ENCODE peak calls at places on chromosome 17, in ten cellular contexts. One of them, this sample, is unnamed. For H3K4me1 and H3K9me3, the result is how much of the 10 kb centered on the place peaks cover.

GRCh38 chr17:27956601-27957445 is 63.7 kb upstream of the LYRM9 start:
- DNase-seq in stomach: no peak
- DNase-seq in fibroblast of lung: no peak
- DNase-seq in A549: no peak
- DNase-seq in CD8-positive, alpha-beta T cell: no peak
- DNase-seq in spleen: no peak
- DNase-seq in tibial artery: no peak
- DNase-seq in adipocyte: peak
- DNase-seq in GM23248: peak
- DNase-seq in GM12878: no peak
- DNase-seq in this sample: no peak

GRCh38 chr17:50190278-50191069 is 11.0 kb downstream of the COL1A1 start:
- DNase-seq in A549: no peak
- DNase-seq in GM23248: peak
- DNase-seq in adipocyte: peak
- DNase-seq in GM12878: no peak
- DNase-seq in stomach: no peak
- DNase-seq in CD8-positive, alpha-beta T cell: no peak
- DNase-seq in tibial artery: no peak
- DNase-seq in fibroblast of lung: no peak
- DNase-seq in spleen: no peak
- DNase-seq in this sample: no peak

GRCh38 chr17:53837131-53837530 is 14.4 kb downstream of the KIF2B start:
- DNase-seq in tibial artery: no peak
- DNase-seq in spleen: no peak
- DNase-seq in stomach: no peak
- DNase-seq in GM12878: no peak
- DNase-seq in A549: no peak
- DNase-seq in fibroblast of lung: peak
- DNase-seq in GM23248: peak
- DNase-seq in adipocyte: peak
- DNase-seq in CD8-positive, alpha-beta T cell: no peak
- DNase-seq in this sample: no peak

GRCh38 chr17:31190351-31190750 is 95.6 kb downstream of the NF1 start:
- DNase-seq in GM23248: peak
- DNase-seq in stomach: no peak
- DNase-seq in CD8-positive, alpha-beta T cell: no peak
- DNase-seq in adipocyte: peak
- DNase-seq in A549: no peak
- DNase-seq in fibroblast of lung: no peak
- DNase-seq in spleen: no peak
- DNase-seq in GM12878: no peak
- DNase-seq in tibial artery: no peak
- DNase-seq in this sample: no peak

GRCh38 chr17:38507921-38508569 is 79.8 kb downstream of the ARHGAP23 start:
- DNase-seq in adipocyte: no peak
- DNase-seq in CD8-positive, alpha-beta T cell: no peak
- DNase-seq in A549: no peak
- DNase-seq in tibial artery: no peak
- DNase-seq in stomach: no peak
- DNase-seq in GM23248: no peak
- DNase-seq in spleen: no peak
- DNase-seq in fibroblast of lung: no peak
- DNase-seq in GM12878: no peak
- DNase-seq in this sample: no peak

GRCh38 chr17:40614431-40615294 is 33.0 kb downstream of the SMARCE1 start:
- DNase-seq in fibroblast of lung: no peak
- DNase-seq in adipocyte: no peak
- DNase-seq in CD8-positive, alpha-beta T cell: no peak
- DNase-seq in spleen: no peak
- DNase-seq in A549: no peak
- DNase-seq in stomach: no peak
- DNase-seq in GM12878: no peak
- DNase-seq in GM23248: no peak
- DNase-seq in tibial artery: no peak
- DNase-seq in this sample: peak

GRCh38 chr17:69818467-69818866 is 256.6 kb upstream of the KCNJ16 start:
- DNase-seq in fibroblast of lung: peak
- DNase-seq in GM23248: no peak
- DNase-seq in adipocyte: no peak
- DNase-seq in GM12878: no peak
- DNase-seq in tibial artery: no peak
- DNase-seq in CD8-positive, alpha-beta T cell: no peak
- DNase-seq in A549: no peak
- DNase-seq in spleen: no peak
- DNase-seq in stomach: no peak
- DNase-seq in this sample: no peak

GRCh38 chr17:64004903-64005733 is 7.0 kb downstream of the PRR29 start:
- DNase-seq in tibial artery: no peak
- DNase-seq in GM23248: no peak
- DNase-seq in stomach: peak
- DNase-seq in fibroblast of lung: no peak
- DNase-seq in GM12878: no peak
- DNase-seq in spleen: peak
- DNase-seq in A549: no peak
- DNase-seq in adipocyte: no peak
- DNase-seq in CD8-positive, alpha-beta T cell: no peak
- DNase-seq in this sample: peak

GRCh38 chr17:33521784-33522183 is 228.7 kb upstream of the ASIC2 start:
- DNase-seq in fibroblast of lung: no peak
- DNase-seq in stomach: no peak
- DNase-seq in A549: no peak
- DNase-seq in GM23248: peak
- DNase-seq in CD8-positive, alpha-beta T cell: no peak
- DNase-seq in adipocyte: no peak
- DNase-seq in spleen: no peak
- DNase-seq in GM12878: no peak
- DNase-seq in tibial artery: no peak
- DNase-seq in this sample: peak

GRCh38 chr17:15319461-15319860 is 21.9 kb downstream of the TEKT3 start:
- DNase-seq in GM12878: no peak
- DNase-seq in stomach: no peak
- DNase-seq in adipocyte: no peak
- DNase-seq in tibial artery: no peak
- DNase-seq in spleen: no peak
- DNase-seq in fibroblast of lung: no peak
- DNase-seq in GM23248: no peak
- DNase-seq in CD8-positive, alpha-beta T cell: no peak
- DNase-seq in A549: peak
- DNase-seq in this sample: peak

GRCh38 chr17:78697846-78698343 is 84.2 kb downstream of the CYTH1 start:
- DNase-seq in spleen: no peak
- DNase-seq in stomach: no peak
- DNase-seq in tibial artery: no peak
- DNase-seq in fibroblast of lung: no peak
- DNase-seq in CD8-positive, alpha-beta T cell: no peak
- DNase-seq in GM12878: no peak
- DNase-seq in GM23248: no peak
- DNase-seq in adipocyte: no peak
- DNase-seq in A549: no peak
- DNase-seq in this sample: no peak

GRCh38 chr17:76107507-76107906 is 3.9 kb upstream of the EXOC7 start:
- DNase-seq in GM12878: no peak
- DNase-seq in A549: peak
- DNase-seq in spleen: no peak
- DNase-seq in tibial artery: no peak
- DNase-seq in CD8-positive, alpha-beta T cell: no peak
- DNase-seq in fibroblast of lung: peak
- DNase-seq in adipocyte: peak
- DNase-seq in stomach: no peak
- DNase-seq in GM23248: peak
- DNase-seq in this sample: no peak

GRCh38 chr17:6657633-6658287 is 6.2 kb downstream of the C17orf100 start:
- DNase-seq in A549: no peak
- DNase-seq in stomach: no peak
- DNase-seq in fibroblast of lung: no peak
- DNase-seq in CD8-positive, alpha-beta T cell: no peak
- DNase-seq in spleen: no peak
- DNase-seq in GM12878: no peak
- DNase-seq in GM23248: no peak
- DNase-seq in adipocyte: no peak
- DNase-seq in tibial artery: no peak
- DNase-seq in this sample: no peak
- H3K4me1 ChIP-seq in A549: under half
- H3K4me1 ChIP-seq in stomach: under half
- H3K4me1 ChIP-seq in fibroblast of lung: under half
- H3K4me1 ChIP-seq in CD8-positive, alpha-beta T cell: under half
- H3K4me1 ChIP-seq in spleen: under half
- H3K4me1 ChIP-seq in GM12878: under half
- H3K4me1 ChIP-seq in GM23248: under half
- H3K4me1 ChIP-seq in adipocyte: under half
- H3K4me1 ChIP-seq in tibial artery: under half
- H3K4me1 ChIP-seq in this sample: under half

DNA sequence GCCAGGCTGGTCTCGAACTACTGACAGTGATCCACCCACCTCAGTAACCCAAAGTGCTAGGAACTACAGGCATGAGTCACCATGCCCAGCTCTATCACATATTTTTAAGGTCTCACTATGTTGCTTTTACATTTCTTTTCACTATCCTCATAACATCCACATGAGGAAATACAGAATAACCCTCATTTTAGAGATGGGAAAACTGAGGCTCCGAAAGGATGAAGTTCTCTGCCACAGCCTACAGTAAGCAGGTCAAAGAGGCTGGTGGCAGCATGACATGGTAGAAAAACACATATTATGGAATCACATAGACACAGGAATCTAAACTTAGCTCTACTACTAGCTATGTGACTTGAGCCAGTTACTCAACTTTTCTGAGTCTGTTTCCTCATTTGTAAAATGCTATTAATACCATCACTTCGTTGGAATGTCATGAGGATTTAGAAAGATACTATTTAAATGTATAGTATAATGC is 32.2 kb downstream of the APPBP2 start:
- DNase-seq in GM23248: peak
- DNase-seq in stomach: no peak
- DNase-seq in CD8-positive, alpha-beta T cell: no peak
- DNase-seq in spleen: no peak
- DNase-seq in tibial artery: no peak
- DNase-seq in adipocyte: peak
- DNase-seq in A549: no peak
- DNase-seq in GM12878: no peak
- DNase-seq in fibroblast of lung: no peak
- DNase-seq in this sample: no peak
- H3K9me3 ChIP-seq in GM23248: under half
- H3K9me3 ChIP-seq in stomach: under half
- H3K9me3 ChIP-seq in CD8-positive, alpha-beta T cell: under half
- H3K9me3 ChIP-seq in spleen: under half
- H3K9me3 ChIP-seq in tibial artery: under half
- H3K9me3 ChIP-seq in adipocyte: under half
- H3K9me3 ChIP-seq in A549: under half
- H3K9me3 ChIP-seq in GM12878: under half
- H3K9me3 ChIP-seq in fibroblast of lung: under half
- H3K9me3 ChIP-seq in this sample: under half

DNA sequence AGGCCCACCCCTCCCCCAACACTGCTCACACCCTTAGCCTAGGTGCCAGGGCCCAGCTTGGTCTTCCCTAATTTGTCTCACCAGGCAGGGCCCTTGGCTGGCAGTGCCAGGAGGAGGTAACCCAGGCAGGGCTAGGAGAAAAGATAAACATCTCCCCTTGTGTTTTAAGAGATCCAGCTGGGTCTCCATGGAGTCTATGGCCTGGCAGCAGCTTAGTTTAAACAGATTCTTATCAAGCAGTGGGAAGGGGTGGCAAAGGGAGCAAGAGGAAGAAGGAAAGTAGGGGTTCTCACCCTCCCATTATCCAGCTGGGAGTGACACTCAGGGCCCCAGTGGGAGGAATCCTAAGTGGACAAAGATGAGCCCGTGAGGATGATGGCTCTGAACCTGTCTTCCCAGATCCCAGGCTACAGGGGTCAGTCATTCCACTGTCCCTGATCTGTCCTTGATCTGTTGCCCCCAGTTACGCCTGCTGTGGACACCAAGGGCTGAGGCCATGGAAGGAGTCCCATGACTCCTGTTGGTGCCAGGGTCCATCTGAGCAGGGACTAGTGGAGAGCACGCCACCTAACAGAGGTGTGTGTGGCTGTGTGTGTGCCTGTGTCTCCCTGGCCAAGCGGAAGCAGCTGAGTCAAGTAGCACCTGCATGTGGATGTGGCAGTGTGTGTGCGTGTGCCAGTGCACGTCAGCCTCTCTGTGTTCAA is 47.4 kb upstream of the MEIOC start:
- DNase-seq in tibial artery: no peak
- DNase-seq in fibroblast of lung: no peak
- DNase-seq in CD8-positive, alpha-beta T cell: no peak
- DNase-seq in GM12878: no peak
- DNase-seq in spleen: no peak
- DNase-seq in stomach: no peak
- DNase-seq in A549: no peak
- DNase-seq in adipocyte: peak
- DNase-seq in GM23248: no peak
- DNase-seq in this sample: no peak
- H3K4me1 ChIP-seq in tibial artery: under half
- H3K4me1 ChIP-seq in fibroblast of lung: under half
- H3K4me1 ChIP-seq in CD8-positive, alpha-beta T cell: under half
- H3K4me1 ChIP-seq in GM12878: under half
- H3K4me1 ChIP-seq in spleen: under half
- H3K4me1 ChIP-seq in stomach: under half
- H3K4me1 ChIP-seq in A549: under half
- H3K4me1 ChIP-seq in adipocyte: under half
- H3K4me1 ChIP-seq in GM23248: under half
- H3K4me1 ChIP-seq in this sample: under half

GRCh38 chr17:22459953-22460350 is 767.6 kb downstream of the KCNJ18 start:
- DNase-seq in stomach: no peak
- DNase-seq in fibroblast of lung: no peak
- DNase-seq in CD8-positive, alpha-beta T cell: no peak
- DNase-seq in GM12878: no peak
- DNase-seq in spleen: no peak
- DNase-seq in tibial artery: no peak
- DNase-seq in A549: no peak
- DNase-seq in GM23248: no peak
- DNase-seq in adipocyte: no peak
- DNase-seq in this sample: no peak

GRCh38 chr17:22462461-22462860 is 770.1 kb downstream of the KCNJ18 start:
- DNase-seq in fibroblast of lung: no peak
- DNase-seq in A549: no peak
- DNase-seq in tibial artery: no peak
- DNase-seq in stomach: no peak
- DNase-seq in spleen: no peak
- DNase-seq in CD8-positive, alpha-beta T cell: no peak
- DNase-seq in adipocyte: no peak
- DNase-seq in GM23248: no peak
- DNase-seq in GM12878: no peak
- DNase-seq in this sample: no peak

GRCh38 chr17:22461460-22462145 is 769.3 kb downstream of the KCNJ18 start:
- DNase-seq in A549: no peak
- DNase-seq in CD8-positive, alpha-beta T cell: no peak
- DNase-seq in stomach: no peak
- DNase-seq in spleen: no peak
- DNase-seq in fibroblast of lung: no peak
- DNase-seq in tibial artery: no peak
- DNase-seq in GM23248: no peak
- DNase-seq in adipocyte: no peak
- DNase-seq in GM12878: no peak
- DNase-seq in this sample: no peak

GRCh38 chr17:22459331-22459952 is 767.1 kb downstream of the KCNJ18 start:
- DNase-seq in spleen: no peak
- DNase-seq in CD8-positive, alpha-beta T cell: no peak
- DNase-seq in adipocyte: no peak
- DNase-seq in GM12878: no peak
- DNase-seq in A549: no peak
- DNase-seq in stomach: no peak
- DNase-seq in fibroblast of lung: no peak
- DNase-seq in GM23248: no peak
- DNase-seq in tibial artery: no peak
- DNase-seq in this sample: no peak

GRCh38 chr17:22460461-22461063 is 768.2 kb downstream of the KCNJ18 start:
- DNase-seq in spleen: no peak
- DNase-seq in A549: no peak
- DNase-seq in tibial artery: no peak
- DNase-seq in CD8-positive, alpha-beta T cell: no peak
- DNase-seq in GM12878: no peak
- DNase-seq in GM23248: no peak
- DNase-seq in fibroblast of lung: no peak
- DNase-seq in adipocyte: no peak
- DNase-seq in stomach: no peak
- DNase-seq in this sample: no peak
- H3K9me3 ChIP-seq in spleen: under half
- H3K9me3 ChIP-seq in A549: under half
- H3K9me3 ChIP-seq in tibial artery: under half
- H3K9me3 ChIP-seq in CD8-positive, alpha-beta T cell: under half
- H3K9me3 ChIP-seq in GM12878: under half
- H3K9me3 ChIP-seq in GM23248: under half
- H3K9me3 ChIP-seq in fibroblast of lung: under half
- H3K9me3 ChIP-seq in adipocyte: under half
- H3K9me3 ChIP-seq in stomach: under half
- H3K9me3 ChIP-seq in this sample: under half

This sample was measured in testis.